ENCODE peak calls at places on chromosomes 6 and 20, in eight cellular contexts. Q is HCT116, W is osteoblast, M is body of pancreas, X is heart left ventricle, U is MM.1S, T is dorsolateral prefrontal cortex, N is kidney. V is an unnamed sample.

GRCh38 chr6:20427856-20428255 is 26.2 kb downstream of the E2F3 start:
- DNase-seq in Q (no peak), W (no peak), M (no peak), X (no peak), U (no peak), T (no peak), N (no peak), V (no peak)

GRCh38 chr20:19986419-19986818 is 30.7 kb upstream of the NAA20 start:
- DNase-seq in Q (no peak), W (peak), M (no peak), X (no peak), U (no peak), T (no peak), N (no peak), V (no peak)

GRCh38 chr20:57412347-57413029 is 21.3 kb downstream of the RBM38 start:
- DNase-seq in Q (no peak), W (no peak), M (no peak), X (no peak), U (no peak), T (no peak), N (no peak), V (no peak)

GRCh38 chr6:88761237-88762031 is 202.0 kb downstream of the RNGTT start:
- DNase-seq in Q (no peak), W (no peak), M (no peak), X (no peak), U (no peak), T (no peak), N (no peak), V (no peak)

GRCh38 chr6:125233216-125233615 is 68.6 kb downstream of the HDDC2 start:
- DNase-seq in Q (no peak), W (no peak), M (no peak), X (no peak), U (no peak), T (no peak), N (no peak), V (no peak)

GRCh38 chr6:150176152-150176551 is 33.3 kb downstream of the PPP1R14C start:
- DNase-seq in Q (no peak), W (no peak), M (no peak), X (peak), U (no peak), T (no peak), N (peak), V (no peak)

GRCh38 chr20:43459022-43459942 is 1.6 kb downstream of the SRSF6 start:
- DNase-seq in Q (no peak), W (no peak), M (no peak), X (no peak), U (no peak), T (no peak), N (no peak), V (no peak)

GRCh38 chr20:10170261-10170660 is 48.4 kb upstream of the SNAP25 start:
- DNase-seq in Q (no peak), W (no peak), M (no peak), X (no peak), U (no peak), T (no peak), N (no peak), V (no peak)

GRCh38 chr6:152642578-152643375 is 5.6 kb upstream of the SYNE1 start:
- DNase-seq in Q (peak), W (peak), M (peak), X (peak), U (peak), T (peak), N (peak), V (peak)

GRCh38 chr6:40473026-40473425 is 114.1 kb downstream of the LRFN2 start:
- DNase-seq in Q (no peak), W (no peak), M (no peak), X (no peak), U (no peak), T (no peak), N (no peak), V (no peak)

GRCh38 chr6:87756858-87757257 is 54.8 kb upstream of the AKIRIN2 start:
- DNase-seq in Q (no peak), W (peak), M (no peak), X (no peak), U (peak), T (no peak), N (no peak), V (peak)

GRCh38 chr6:1739220-1739619 is 129.5 kb downstream of the FOXC1 start:
- DNase-seq in Q (no peak), W (no peak), M (no peak), X (no peak), U (no peak), T (no peak), N (no peak), V (no peak)

GRCh38 chr6:108868551-108869145 is 20.4 kb downstream of the ARMC2 start:
- DNase-seq in Q (no peak), W (no peak), M (no peak), X (peak), U (no peak), T (no peak), N (no peak), V (no peak)

GRCh38 chr6:166643907-166644590 is 17.0 kb upstream of the RPS6KA2 start:
- DNase-seq in Q (no peak), W (no peak), M (no peak), X (no peak), U (no peak), T (no peak), N (no peak), V (no peak)

GRCh38 chr6:30219244-30219643 is 6.0 kb upstream of the TRIM26 start:
- DNase-seq in Q (no peak), W (peak), M (peak), X (no peak), U (peak), T (no peak), N (no peak), V (no peak)

GRCh38 chr6:63565058-63565726 is 7.1 kb upstream of the LOC128125822 start:
- DNase-seq in Q (no peak), W (no peak), M (no peak), X (no peak), U (no peak), T (no peak), N (no peak), V (no peak)

GRCh38 chr20:25293507-25293906 is 45.6 kb downstream of the PYGB start:
- DNase-seq in Q (no peak), W (peak), M (peak), X (no peak), U (no peak), T (no peak), N (no peak), V (no peak)

GRCh38 chr6:41581381-41581991 is 35.3 kb downstream of the FOXP4 start:
- DNase-seq in Q (peak), W (peak), M (peak), X (no peak), U (no peak), T (no peak), N (no peak), V (no peak)

DNA sequence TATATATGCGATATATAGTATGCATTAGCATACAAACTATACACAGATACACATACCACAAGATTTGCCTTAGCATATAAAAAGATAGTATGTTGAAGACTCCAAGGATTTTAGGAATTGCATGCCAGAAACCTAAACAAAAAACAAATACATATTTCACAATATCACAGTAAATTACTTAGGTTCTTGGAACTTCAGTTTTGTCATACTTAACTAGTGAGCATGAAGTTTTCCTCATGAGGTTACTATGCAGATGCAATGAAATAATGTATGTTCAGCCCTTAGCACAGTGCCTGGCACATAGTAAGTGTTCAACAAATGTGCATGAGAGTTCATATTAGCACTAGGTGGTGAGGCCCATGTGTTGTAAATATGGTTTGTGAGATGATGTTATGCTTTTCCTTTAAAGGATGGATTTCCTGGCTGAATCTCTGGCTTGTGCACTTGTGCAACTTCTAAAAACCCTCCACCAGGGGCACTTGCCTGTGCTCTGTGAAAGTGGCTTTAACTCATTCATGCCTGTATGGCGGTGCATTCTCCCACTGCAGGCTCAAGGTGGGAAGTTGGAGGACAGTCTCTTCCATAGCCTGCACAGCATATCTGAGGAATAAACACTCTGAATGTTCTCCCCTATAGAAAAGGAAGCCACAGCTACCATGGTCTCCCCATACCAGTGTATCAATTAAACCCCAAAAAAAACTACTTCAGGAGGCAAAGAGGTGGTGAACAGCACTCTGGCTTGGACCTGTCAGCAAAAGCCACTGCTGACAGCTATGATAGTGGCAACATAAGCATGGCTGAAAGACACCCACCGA is 624.1 kb upstream of the CDH4 start:
- DNase-seq in Q (no peak), W (no peak), M (no peak), X (no peak), U (no peak), T (no peak), N (no peak), V (no peak)
- TF ChIP-seq CTCF in Q (no peak), W (no peak), M (no peak), X (no peak), U (no peak), T (no peak), N (no peak), V (no peak)

GRCh38 chr6:48641544-48641943 is 530.5 kb upstream of the PTCHD4 start:
- DNase-seq in Q (no peak), W (no peak), M (no peak), X (no peak), U (no peak), T (no peak), N (no peak), V (no peak)
- H3K27ac ChIP-seq in Q (no peak), W (no peak), M (no peak), X (no peak), U (no peak), T (no peak), N (no peak), V (no peak)

DNA sequence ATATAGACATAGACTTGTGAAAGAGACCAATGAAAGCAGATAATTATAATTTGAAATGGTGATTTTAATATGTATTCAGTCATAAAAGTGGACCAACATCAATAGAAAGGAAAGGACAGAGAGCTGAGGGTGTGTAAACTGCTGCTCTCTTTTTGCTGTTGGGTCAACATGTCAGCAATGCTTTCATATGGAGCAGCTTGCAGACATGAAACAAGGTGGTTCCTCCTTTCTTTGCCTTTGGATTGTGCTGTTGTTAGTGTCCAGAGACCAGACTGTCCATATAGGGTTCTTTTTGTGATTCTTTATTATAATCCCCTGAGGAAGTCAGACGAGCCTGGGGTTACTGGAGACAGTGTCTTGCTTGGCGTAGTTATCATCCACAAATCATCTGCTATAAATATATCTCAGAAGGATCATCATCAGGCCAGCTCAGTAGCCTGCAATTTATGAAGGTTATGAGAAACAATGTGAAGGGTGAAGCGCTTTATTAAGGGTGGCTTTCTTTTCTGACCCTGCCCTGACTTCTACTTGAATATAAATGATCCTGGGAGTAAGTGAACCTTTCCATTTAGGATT is 2.4 kb upstream of the ADGRB3 start:
- DNase-seq in Q (no peak), W (no peak), M (no peak), X (no peak), U (no peak), T (no peak), N (no peak), V (no peak)
- H3K4me3 ChIP-seq in Q (no peak), W (no peak), M (no peak), X (no peak), U (no peak), T (peak), N (no peak), V (no peak)

DNA sequence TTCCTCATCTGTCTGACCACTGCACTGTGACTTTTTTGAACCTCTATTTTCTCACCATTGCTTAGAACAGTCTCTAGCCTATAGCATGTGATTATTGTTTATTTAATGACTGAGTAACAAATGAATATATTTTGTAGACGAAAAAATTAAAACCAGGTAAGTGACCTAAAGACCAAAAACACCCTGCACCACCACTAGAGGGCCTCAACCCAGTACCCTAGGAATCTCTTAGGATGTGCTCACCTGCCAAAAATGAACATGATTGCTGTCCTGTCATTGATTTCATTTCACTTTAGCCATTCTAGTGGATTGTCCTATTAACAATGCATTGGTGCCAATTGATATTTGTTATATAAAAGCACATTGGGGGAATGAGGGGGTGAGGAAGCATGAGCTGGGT is 199.1 kb downstream of the COL9A1 start:
- DNase-seq in Q (peak), W (no peak), M (no peak), X (no peak), U (no peak), T (no peak), N (no peak), V (no peak)
- TF ChIP-seq CTCF in Q (peak), W (peak), M (peak), X (peak), U (peak), T (no peak), N (peak), V (no peak)

DNA sequence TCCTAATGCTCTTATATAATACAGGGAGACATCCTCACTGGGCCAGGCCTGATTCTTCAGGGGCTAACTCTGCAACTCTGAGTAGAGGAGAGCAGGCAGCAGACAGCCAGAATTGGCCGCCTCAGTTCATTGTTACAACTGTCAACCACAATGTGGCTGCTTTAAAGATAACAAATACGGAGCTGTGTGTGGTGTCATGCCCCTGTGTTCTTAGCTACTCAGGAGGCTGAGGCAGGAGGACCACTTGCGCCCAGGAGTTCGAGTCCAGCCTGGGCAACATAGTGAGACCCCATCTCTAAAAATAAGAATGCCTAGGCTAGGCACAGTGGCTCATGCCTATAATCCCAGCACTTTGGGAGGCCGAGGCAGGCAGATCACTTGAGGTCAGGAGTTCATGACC is 34.3 kb downstream of the CEP250 start:
- DNase-seq in Q (no peak), W (no peak), M (no peak), X (no peak), U (no peak), T (no peak), N (no peak), V (no peak)
- H3K27ac ChIP-seq in Q (no peak), W (no peak), M (no peak), X (no peak), U (no peak), T (no peak), N (no peak), V (no peak)